ENCODE peak calls at places on chromosomes 3 and 15, in ten cellular contexts. W is sigmoid colon; Z is frontal cortex; U is OCI-LY7; X is DMS153; C is cardiac fibroblast; V is anterior cingulate cortex; B is right cardiac atrium; J is stomach; K is activated T-cell treated with anti-CD3 and anti-CD28 coated beads, Interleukin-2, amount 50 U/mL, for 72 hours. E is an unnamed sample.

GRCh38 chr3:45362768-45363167 is 25.6 kb upstream of the LARS2 start:
- DNase-seq in U (no peak), Z (no peak), B (no peak), J (no peak), C (peak; percentile 22), W (no peak), V (no peak), X (no peak), K (no peak), E (no peak)

GRCh38 chr15:52786436-52787122 is 3.6 kb downstream of the ONECUT1 start:
- DNase-seq in X (no peak), U (no peak), J (no peak), C (no peak), Z (no peak), V (no peak), B (no peak), W (no peak), K (no peak), E (no peak)

GRCh38 chr3:141129049-141130038 is 78.2 kb downstream of the SPSB4 start:
- DNase-seq in K (no peak), B (no peak), W (no peak), Z (no peak), J (no peak), V (no peak), C (no peak), X (peak; percentile 74), U (no peak), E (peak; percentile 64)

GRCh38 chr3:46863261-46863782 is at the start of gene MYL3:
- DNase-seq in C (no peak), X (no peak), B (peak; percentile 33), J (no peak), Z (no peak), W (peak; percentile 43), U (no peak), V (no peak), K (no peak), E (peak; percentile 24)

GRCh38 chr3:197883541-197883940 is 66.4 kb upstream of the RPL35A start:
- DNase-seq in J (no peak), C (no peak), W (no peak), Z (no peak), B (no peak), X (no peak), K (no peak), V (no peak), U (no peak), E (no peak)

GRCh38 chr3:72032435-72033118 is 247.6 kb upstream of the PROK2 start:
- DNase-seq in J (no peak), U (no peak), B (peak; percentile 62), Z (no peak), K (no peak), X (no peak), V (no peak), C (no peak), W (no peak), E (no peak)

GRCh38 chr15:28098766-28099554 is at the start of gene OCA2:
- DNase-seq in Z (no peak), W (peak; percentile 63), X (no peak), V (no peak), B (peak; percentile 89), J (peak; percentile 61), U (no peak), K (peak; percentile 69), C (peak; percentile 17), E (peak; percentile 81)

GRCh38 chr3:64426551-64426950 is 201.3 kb upstream of the PRICKLE2 start:
- DNase-seq in X (no peak), W (no peak), B (no peak), U (no peak), K (no peak), C (no peak), J (no peak), Z (no peak), V (no peak), E (no peak)

GRCh38 chr15:52529289-52529929 is 729 bp upstream of the MYO5A start:
- DNase-seq in X (no peak), U (peak; percentile 59), J (no peak), W (no peak), C (no peak), V (no peak), B (no peak), Z (no peak), K (peak; percentile 15), E (peak; percentile 77)

GRCh38 chr3:177146646-177147045 is 50.6 kb downstream of the TBL1XR1 start:
- DNase-seq in V (no peak), K (no peak), B (no peak), U (no peak), W (no peak), C (peak; percentile 60), J (no peak), Z (no peak), X (no peak), E (no peak)

GRCh38 chr15:77069521-77070121 is 1.3 kb downstream of the TSPAN3 start:
- DNase-seq in W (no peak), B (no peak), K (no peak), U (no peak), V (no peak), Z (no peak), X (no peak), J (peak; percentile 47), C (no peak), E (no peak)